ENCODE peak calls at places on chromosomes 13 and 19, in six cellular contexts. A is transverse colon, P is ascending aorta, Q is HCT116, G is neuronal stem cell, N is PC-9. I is an unnamed sample. For H3K36me3, the result is how much of the 10 kb centered on the place peaks cover.

GRCh38 chr19:21141787-21142464 is at the start of gene ZNF431:
- DNase-seq in A (peak), P (peak), Q (peak), G (peak), N (peak), I (peak)

GRCh38 chr13:29524641-29525040 is 70.8 kb downstream of the SLC7A1 start:
- DNase-seq in A (no peak), P (no peak), Q (no peak), G (no peak), N (no peak), I (no peak)

GRCh38 chr13:31774186-31774585 is 34.9 kb downstream of the RXFP2 start:
- DNase-seq in A (no peak), P (no peak), Q (no peak), G (no peak), N (no peak), I (no peak)

GRCh38 chr19:58361900-58362271 is 665 bp downstream of the ZNF497 start:
- DNase-seq in A (peak), P (no peak), Q (peak), G (peak), N (no peak), I (peak)

GRCh38 chr13:30224732-30225131 is 82.6 kb downstream of the KATNAL1 start:
- DNase-seq in A (no peak), P (no peak), Q (peak), G (no peak), N (no peak), I (no peak)

GRCh38 chr19:55063492-55063843 is 520 bp upstream of the RDH13 start:
- DNase-seq in A (no peak), P (no peak), Q (no peak), G (no peak), N (no peak), I (no peak)

GRCh38 chr19:50649433-50650391 is at the start of gene C19orf81:
- DNase-seq in A (no peak), P (no peak), Q (peak), G (peak), N (no peak), I (no peak)

GRCh38 chr19:37699057-37699456 is 20.5 kb downstream of the ZNF607 start:
- DNase-seq in A (no peak), P (no peak), Q (no peak), G (no peak), N (no peak), I (no peak)

GRCh38 chr19:5001547-5002131 is 32.7 kb downstream of the KDM4B start:
- DNase-seq in A (no peak), P (no peak), Q (peak), G (no peak), N (peak), I (peak)

GRCh38 chr13:45398862-45399261 is 19.3 kb downstream of the SLC25A30 start:
- DNase-seq in A (no peak), P (no peak), Q (no peak), G (no peak), N (no peak), I (no peak)

GRCh38 chr19:14318873-14319272 is 62.4 kb upstream of the ADGRE5 start:
- DNase-seq in A (peak), P (no peak), Q (no peak), G (no peak), N (peak), I (peak)

GRCh38 chr19:35904312-35905068 is 2.2 kb downstream of the HCST start:
- DNase-seq in A (no peak), P (no peak), Q (no peak), G (no peak), N (no peak), I (no peak)

GRCh38 chr19:35907377-35907745 is 734 bp downstream of the TYROBP start:
- DNase-seq in A (no peak), P (no peak), Q (no peak), G (no peak), N (no peak), I (no peak)

GRCh38 chr19:35902870-35903475 is 644 bp downstream of the HCST start:
- DNase-seq in A (no peak), P (no peak), Q (no peak), G (no peak), N (no peak), I (no peak)

GRCh38 chr19:35903550-35904179 is 1.3 kb downstream of the HCST start:
- DNase-seq in A (peak), P (peak), Q (no peak), G (no peak), N (peak), I (peak)

DNA sequence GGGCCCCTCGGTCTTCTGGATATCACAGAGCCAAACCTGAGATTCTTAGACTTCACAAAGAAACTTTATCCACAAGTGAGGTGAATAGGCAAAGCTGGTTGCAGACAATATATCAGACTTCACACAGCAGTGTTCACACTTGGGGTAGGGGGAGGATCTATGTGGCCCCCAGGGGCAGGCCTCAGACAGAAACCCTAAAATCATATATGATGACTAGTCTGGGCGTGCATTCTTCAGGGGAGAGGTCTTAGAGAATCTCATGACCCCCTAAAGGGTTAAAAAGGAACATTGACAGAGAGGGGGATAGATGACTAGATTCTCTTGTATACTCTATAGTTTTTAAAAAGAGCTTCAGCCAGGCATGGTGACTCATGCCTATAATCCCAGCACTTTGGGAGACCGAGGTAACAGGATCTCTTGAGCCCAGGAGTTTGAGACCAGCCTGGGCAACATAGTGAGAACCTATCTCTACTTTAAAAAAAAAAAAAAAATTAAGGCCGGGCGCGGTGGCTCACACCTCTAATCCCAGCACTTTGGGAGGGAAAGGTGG is 2.8 kb downstream of the TYROBP start:
- DNase-seq in A (no peak), P (no peak), Q (no peak), G (no peak), N (no peak), I (no peak)
- H3K27ac ChIP-seq in A (peak), P (no peak), Q (no peak), G (no peak), N (no peak), I (no peak)

GRCh38 chr19:35165200-35166058 is 10.9 kb downstream of the FXYD5 start:
- DNase-seq in A (no peak), P (no peak), Q (no peak), G (no peak), N (no peak), I (no peak)
- H3K36me3 ChIP-seq in A (under half), P (half or more), Q (under half), G (under half), N (half or more), I (under half)

GRCh38 chr19:34382471-34382870 is 17.5 kb downstream of the GPI start:
- DNase-seq in A (no peak), P (no peak), Q (no peak), G (no peak), N (no peak), I (no peak)

GRCh38 chr19:34387446-34387810 is 16.8 kb upstream of the PDCD2L start:
- DNase-seq in A (no peak), P (no peak), Q (no peak), G (no peak), N (no peak), I (no peak)

GRCh38 chr19:34383599-34383998 is 18.6 kb downstream of the GPI start:
- DNase-seq in A (no peak), P (no peak), Q (no peak), G (no peak), N (no peak), I (no peak)

GRCh38 chr19:34391813-34392212 is 12.4 kb upstream of the PDCD2L start:
- DNase-seq in A (no peak), P (no peak), Q (no peak), G (no peak), N (no peak), I (no peak)

GRCh38 chr19:34386645-34387445 is 17.4 kb upstream of the PDCD2L start:
- DNase-seq in A (no peak), P (no peak), Q (no peak), G (no peak), N (no peak), I (no peak)
- H3K27ac ChIP-seq in A (no peak), P (no peak), Q (no peak), G (no peak), N (no peak), I (no peak)

GRCh38 chr19:6005321-6006069 is 27.6 kb upstream of the RANBP3 start:
- DNase-seq in A (no peak), P (no peak), Q (no peak), G (no peak), N (no peak), I (no peak)

GRCh38 chr19:6010107-6010506 is 32.2 kb upstream of the RANBP3 start:
- DNase-seq in A (no peak), P (no peak), Q (no peak), G (no peak), N (no peak), I (no peak)

GRCh38 chr19:6003976-6004375 is 26.0 kb upstream of the RANBP3 start:
- DNase-seq in A (no peak), P (no peak), Q (no peak), G (no peak), N (no peak), I (no peak)

GRCh38 chr19:6007866-6008265 is 29.9 kb upstream of the RANBP3 start:
- DNase-seq in A (no peak), P (no peak), Q (no peak), G (no peak), N (no peak), I (no peak)

DNA sequence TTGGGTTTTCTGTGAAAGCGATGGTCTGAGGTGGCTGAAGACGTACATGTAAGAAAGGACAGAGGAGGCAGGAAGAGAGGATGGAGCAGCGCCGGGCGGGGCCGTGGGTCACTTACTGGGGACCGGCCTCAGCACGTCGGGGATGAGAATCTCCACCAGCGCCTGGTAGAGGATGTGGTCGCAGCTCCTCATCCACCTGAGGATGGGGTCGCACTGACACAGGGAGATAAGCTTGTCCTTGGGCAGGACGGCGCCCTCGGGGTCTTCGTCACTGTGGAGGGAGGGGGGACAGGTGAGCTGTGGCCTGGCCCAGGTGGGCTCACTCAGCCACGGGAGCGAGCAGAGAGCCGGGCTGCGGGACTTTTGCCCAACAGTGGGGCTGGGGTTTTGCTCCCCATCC is 29.0 kb upstream of the RANBP3 start:
- DNase-seq in A (no peak), P (no peak), Q (no peak), G (no peak), N (no peak), I (no peak)
- H3K36me3 ChIP-seq in A (under half), P (half or more), Q (under half), G (half or more), N (under half), I (under half)

I was measured in adrenal gland.